ENCODE peak calls at places on chromosomes 6 and 20, in ten cellular contexts. One of them, this sample, is unnamed.

GRCh38 chr20:41082306-41082705 is 53.7 kb downstream of the TOP1 start:
- DNase-seq in heart left ventricle: no peak
- DNase-seq in aorta: no peak
- DNase-seq in esophagus muscularis mucosa: no peak
- DNase-seq in small intestine: no peak
- DNase-seq in body of pancreas: no peak
- DNase-seq in lower lobe of right lung: no peak
- DNase-seq in heart right ventricle: no peak
- DNase-seq in GM23338: no peak
- DNase-seq in colonic mucosa: no peak
- DNase-seq in this sample: no peak

GRCh38 chr6:53651149-53651763 is 14.3 kb downstream of the KLHL31 start:
- DNase-seq in body of pancreas: peak; percentile 83
- DNase-seq in GM23338: peak; percentile 84
- DNase-seq in esophagus muscularis mucosa: no peak
- DNase-seq in aorta: peak; percentile 69
- DNase-seq in heart left ventricle: peak; percentile 46
- DNase-seq in heart right ventricle: peak; percentile 59
- DNase-seq in small intestine: peak; percentile 87
- DNase-seq in lower lobe of right lung: peak; percentile 50
- DNase-seq in colonic mucosa: peak; percentile 83
- DNase-seq in this sample: peak; percentile 57

GRCh38 chr6:104705095-104705707 is 154.5 kb downstream of the HACE1 start:
- DNase-seq in body of pancreas: peak; percentile 8
- DNase-seq in colonic mucosa: no peak
- DNase-seq in GM23338: no peak
- DNase-seq in esophagus muscularis mucosa: no peak
- DNase-seq in small intestine: peak; percentile 27
- DNase-seq in lower lobe of right lung: no peak
- DNase-seq in heart right ventricle: peak; percentile 15
- DNase-seq in heart left ventricle: peak; percentile 31
- DNase-seq in aorta: no peak
- DNase-seq in this sample: no peak

GRCh38 chr6:45421700-45422540 is 44.2 kb upstream of the SUPT3H start:
- DNase-seq in lower lobe of right lung: peak; percentile 68
- DNase-seq in colonic mucosa: peak; percentile 46
- DNase-seq in body of pancreas: peak; percentile 46
- DNase-seq in heart left ventricle: peak; percentile 68
- DNase-seq in GM23338: peak; percentile 57
- DNase-seq in heart right ventricle: peak; percentile 46
- DNase-seq in small intestine: peak; percentile 15
- DNase-seq in esophagus muscularis mucosa: no peak
- DNase-seq in aorta: peak; percentile 78
- DNase-seq in this sample: peak; percentile 44

GRCh38 chr6:6861346-6861745 is 246.4 kb upstream of the RREB1 start:
- DNase-seq in GM23338: no peak
- DNase-seq in colonic mucosa: peak; percentile 50
- DNase-seq in aorta: no peak
- DNase-seq in lower lobe of right lung: no peak
- DNase-seq in body of pancreas: no peak
- DNase-seq in small intestine: peak; percentile 93
- DNase-seq in esophagus muscularis mucosa: no peak
- DNase-seq in heart left ventricle: no peak
- DNase-seq in heart right ventricle: no peak
- DNase-seq in this sample: no peak

GRCh38 chr20:21835042-21835441 is 129.6 kb downstream of the PAX1 start:
- DNase-seq in body of pancreas: no peak
- DNase-seq in aorta: no peak
- DNase-seq in heart left ventricle: no peak
- DNase-seq in heart right ventricle: no peak
- DNase-seq in lower lobe of right lung: no peak
- DNase-seq in colonic mucosa: no peak
- DNase-seq in small intestine: no peak
- DNase-seq in esophagus muscularis mucosa: no peak
- DNase-seq in GM23338: no peak
- DNase-seq in this sample: no peak

GRCh38 chr6:40472354-40472753 is 114.8 kb downstream of the LRFN2 start:
- DNase-seq in aorta: no peak
- DNase-seq in lower lobe of right lung: no peak
- DNase-seq in body of pancreas: no peak
- DNase-seq in small intestine: no peak
- DNase-seq in colonic mucosa: no peak
- DNase-seq in heart right ventricle: no peak
- DNase-seq in heart left ventricle: no peak
- DNase-seq in esophagus muscularis mucosa: no peak
- DNase-seq in GM23338: no peak
- DNase-seq in this sample: no peak

GRCh38 chr20:40771848-40772247 is 82.8 kb upstream of the MAFB start:
- DNase-seq in colonic mucosa: no peak
- DNase-seq in lower lobe of right lung: no peak
- DNase-seq in heart left ventricle: no peak
- DNase-seq in GM23338: no peak
- DNase-seq in heart right ventricle: no peak
- DNase-seq in aorta: no peak
- DNase-seq in small intestine: no peak
- DNase-seq in esophagus muscularis mucosa: no peak
- DNase-seq in body of pancreas: no peak
- DNase-seq in this sample: no peak

GRCh38 chr20:695165-695866 is 19.7 kb upstream of the SCRT2 start:
- DNase-seq in GM23338: no peak
- DNase-seq in lower lobe of right lung: no peak
- DNase-seq in colonic mucosa: no peak
- DNase-seq in esophagus muscularis mucosa: no peak
- DNase-seq in heart left ventricle: no peak
- DNase-seq in small intestine: no peak
- DNase-seq in body of pancreas: no peak
- DNase-seq in heart right ventricle: no peak
- DNase-seq in aorta: no peak
- DNase-seq in this sample: no peak

GRCh38 chr20:692044-692443 is 16.4 kb upstream of the SCRT2 start:
- DNase-seq in lower lobe of right lung: no peak
- DNase-seq in body of pancreas: no peak
- DNase-seq in GM23338: no peak
- DNase-seq in heart left ventricle: no peak
- DNase-seq in heart right ventricle: no peak
- DNase-seq in esophagus muscularis mucosa: no peak
- DNase-seq in small intestine: no peak
- DNase-seq in colonic mucosa: no peak
- DNase-seq in aorta: no peak
- DNase-seq in this sample: no peak

GRCh38 chr20:697826-698225 is 22.2 kb upstream of the SCRT2 start:
- DNase-seq in aorta: no peak
- DNase-seq in lower lobe of right lung: no peak
- DNase-seq in esophagus muscularis mucosa: no peak
- DNase-seq in GM23338: no peak
- DNase-seq in small intestine: no peak
- DNase-seq in body of pancreas: no peak
- DNase-seq in heart left ventricle: no peak
- DNase-seq in colonic mucosa: no peak
- DNase-seq in heart right ventricle: no peak
- DNase-seq in this sample: no peak

GRCh38 chr20:689947-690346 is 14.3 kb upstream of the SCRT2 start:
- DNase-seq in lower lobe of right lung: no peak
- DNase-seq in heart right ventricle: no peak
- DNase-seq in GM23338: no peak
- DNase-seq in esophagus muscularis mucosa: no peak
- DNase-seq in colonic mucosa: no peak
- DNase-seq in heart left ventricle: no peak
- DNase-seq in aorta: no peak
- DNase-seq in body of pancreas: no peak
- DNase-seq in small intestine: no peak
- DNase-seq in this sample: no peak

GRCh38 chr20:694496-694895 is 18.9 kb upstream of the SCRT2 start:
- DNase-seq in esophagus muscularis mucosa: no peak
- DNase-seq in body of pancreas: no peak
- DNase-seq in colonic mucosa: no peak
- DNase-seq in aorta: no peak
- DNase-seq in GM23338: no peak
- DNase-seq in small intestine: no peak
- DNase-seq in lower lobe of right lung: no peak
- DNase-seq in heart left ventricle: no peak
- DNase-seq in heart right ventricle: no peak
- DNase-seq in this sample: no peak
- H3K27me3 ChIP-seq in esophagus muscularis mucosa: no peaks in the 10 kb centered on the region
- H3K27me3 ChIP-seq in body of pancreas: no peaks in the 10 kb centered on the region
- H3K27me3 ChIP-seq in colonic mucosa: no peaks in the 10 kb centered on the region
- H3K27me3 ChIP-seq in aorta: no peaks in the 10 kb centered on the region
- H3K27me3 ChIP-seq in GM23338: no peaks in the 10 kb centered on the region
- H3K27me3 ChIP-seq in small intestine: peaks cover 2% of the 10 kb centered on the region
- H3K27me3 ChIP-seq in lower lobe of right lung: peaks cover 16% of the 10 kb centered on the region
- H3K27me3 ChIP-seq in heart left ventricle: no peaks in the 10 kb centered on the region
- H3K27me3 ChIP-seq in heart right ventricle: peaks cover 4% of the 10 kb centered on the region
- H3K27me3 ChIP-seq in this sample: peaks cover 3% of the 10 kb centered on the region

DNA sequence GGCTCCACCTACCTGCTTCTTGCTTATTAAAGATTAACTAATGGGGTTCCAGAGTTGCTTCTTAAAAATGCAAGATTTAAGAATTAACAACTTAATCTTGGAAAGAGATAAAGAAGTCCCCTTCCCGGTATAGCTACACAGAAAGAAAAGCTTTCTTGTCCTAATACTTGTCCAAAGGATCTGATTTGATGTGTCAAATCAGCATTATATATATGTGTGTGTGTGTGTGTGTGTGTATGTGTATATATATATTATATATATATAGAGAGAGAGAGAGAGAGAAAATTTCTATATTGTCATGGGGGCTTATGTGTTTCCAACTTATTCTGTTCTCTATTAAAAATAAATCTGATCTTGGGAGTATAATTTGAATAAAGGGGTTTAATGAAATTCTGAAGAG is 4.6 kb upstream of the HMGN4 start:
- DNase-seq in lower lobe of right lung: no peak
- DNase-seq in heart right ventricle: no peak
- DNase-seq in body of pancreas: no peak
- DNase-seq in colonic mucosa: no peak
- DNase-seq in small intestine: no peak
- DNase-seq in esophagus muscularis mucosa: no peak
- DNase-seq in heart left ventricle: no peak
- DNase-seq in GM23338: no peak
- DNase-seq in aorta: no peak
- DNase-seq in this sample: no peak
- H3K27ac ChIP-seq in lower lobe of right lung: peak overlapping the region; percentile 67
- H3K27ac ChIP-seq in heart right ventricle: peak overlapping the region; percentile 71
- H3K27ac ChIP-seq in body of pancreas: peak overlapping the region; percentile 69
- H3K27ac ChIP-seq in colonic mucosa: peak overlapping the region; percentile 53
- H3K27ac ChIP-seq in small intestine: peak overlapping the region; percentile 54
- H3K27ac ChIP-seq in esophagus muscularis mucosa: peak overlapping the region; percentile 85
- H3K27ac ChIP-seq in heart left ventricle: peak overlapping the region; percentile 78
- H3K27ac ChIP-seq in GM23338: peak overlapping the region; percentile 73
- H3K27ac ChIP-seq in aorta: peak overlapping the region; percentile 3
- H3K27ac ChIP-seq in this sample: peak overlapping the region; percentile 75

GRCh38 chr6:152378154-152378553 is 259.0 kb downstream of the SYNE1 start:
- DNase-seq in small intestine: no peak
- DNase-seq in body of pancreas: no peak
- DNase-seq in lower lobe of right lung: no peak
- DNase-seq in heart left ventricle: no peak
- DNase-seq in esophagus muscularis mucosa: no peak
- DNase-seq in heart right ventricle: no peak
- DNase-seq in GM23338: no peak
- DNase-seq in aorta: no peak
- DNase-seq in colonic mucosa: no peak
- DNase-seq in this sample: no peak
- H3K4me3 ChIP-seq in small intestine: no peak overlapping the region
- H3K4me3 ChIP-seq in body of pancreas: no peak overlapping the region
- H3K4me3 ChIP-seq in lower lobe of right lung: peak overlapping the region; percentile 59
- H3K4me3 ChIP-seq in heart left ventricle: peak overlapping the region; percentile 74
- H3K4me3 ChIP-seq in esophagus muscularis mucosa: peak overlapping the region; percentile 66
- H3K4me3 ChIP-seq in heart right ventricle: peak overlapping the region; percentile 60
- H3K4me3 ChIP-seq in GM23338: no peak overlapping the region
- H3K4me3 ChIP-seq in aorta: peak overlapping the region; percentile 70
- H3K4me3 ChIP-seq in colonic mucosa: no peak overlapping the region
- H3K4me3 ChIP-seq in this sample: no peak overlapping the region

GRCh38 chr6:168268755-168269154 is 50.8 kb downstream of the DACT2 start:
- DNase-seq in aorta: no peak
- DNase-seq in GM23338: no peak
- DNase-seq in small intestine: no peak
- DNase-seq in heart right ventricle: no peak
- DNase-seq in lower lobe of right lung: no peak
- DNase-seq in body of pancreas: no peak
- DNase-seq in colonic mucosa: no peak
- DNase-seq in esophagus muscularis mucosa: no peak
- DNase-seq in heart left ventricle: no peak
- DNase-seq in this sample: no peak

GRCh38 chr6:168265827-168266815 is 53.5 kb downstream of the DACT2 start:
- DNase-seq in body of pancreas: no peak
- DNase-seq in lower lobe of right lung: no peak
- DNase-seq in small intestine: no peak
- DNase-seq in GM23338: no peak
- DNase-seq in aorta: no peak
- DNase-seq in colonic mucosa: no peak
- DNase-seq in heart right ventricle: no peak
- DNase-seq in heart left ventricle: no peak
- DNase-seq in esophagus muscularis mucosa: no peak
- DNase-seq in this sample: no peak

GRCh38 chr6:168270274-168271174 is 49.1 kb downstream of the DACT2 start:
- DNase-seq in body of pancreas: no peak
- DNase-seq in aorta: no peak
- DNase-seq in small intestine: no peak
- DNase-seq in esophagus muscularis mucosa: no peak
- DNase-seq in heart right ventricle: no peak
- DNase-seq in colonic mucosa: no peak
- DNase-seq in heart left ventricle: no peak
- DNase-seq in lower lobe of right lung: no peak
- DNase-seq in GM23338: no peak
- DNase-seq in this sample: no peak

GRCh38 chr6:168272379-168273011 is 47.1 kb downstream of the DACT2 start:
- DNase-seq in heart left ventricle: no peak
- DNase-seq in GM23338: peak; percentile 49
- DNase-seq in lower lobe of right lung: no peak
- DNase-seq in aorta: no peak
- DNase-seq in colonic mucosa: no peak
- DNase-seq in body of pancreas: no peak
- DNase-seq in esophagus muscularis mucosa: no peak
- DNase-seq in heart right ventricle: no peak
- DNase-seq in small intestine: peak; percentile 31
- DNase-seq in this sample: no peak

DNA sequence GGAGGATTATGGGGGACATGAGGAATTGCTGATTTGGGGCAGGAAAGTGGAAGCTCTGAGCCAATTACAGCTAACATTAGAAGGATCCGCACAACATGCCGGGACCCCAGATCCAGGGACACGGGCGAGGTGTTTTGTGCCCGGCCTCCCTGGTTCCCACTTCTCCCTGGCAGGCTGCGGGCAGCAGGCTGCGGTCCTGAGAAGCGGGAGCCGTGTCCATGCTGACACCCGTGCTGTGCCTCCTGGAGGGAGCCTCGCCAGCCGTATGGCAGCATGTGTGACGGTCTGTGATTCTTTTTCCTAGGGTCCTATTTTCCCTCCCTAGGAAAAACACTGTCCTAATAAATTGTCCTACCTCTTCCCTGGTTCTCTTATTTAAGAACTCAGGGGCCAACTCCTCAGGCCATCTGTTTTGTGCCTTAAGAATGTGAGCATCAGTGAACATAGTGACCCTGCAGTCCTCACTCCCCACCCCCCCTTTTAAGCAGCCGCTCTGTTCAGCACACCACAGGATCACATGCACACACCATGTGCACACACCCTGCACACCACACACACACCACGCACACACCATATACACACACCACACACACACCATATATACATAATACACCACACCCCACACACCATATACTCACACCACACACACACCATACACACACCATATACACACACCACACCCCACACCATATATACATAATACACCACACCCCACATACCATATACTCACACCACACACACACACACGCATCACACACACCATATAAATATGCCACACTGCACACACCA is 49.9 kb downstream of the DACT2 start:
- DNase-seq in GM23338: no peak
- DNase-seq in body of pancreas: no peak
- DNase-seq in colonic mucosa: no peak
- DNase-seq in aorta: no peak
- DNase-seq in heart left ventricle: no peak
- DNase-seq in lower lobe of right lung: no peak
- DNase-seq in small intestine: no peak
- DNase-seq in heart right ventricle: no peak
- DNase-seq in esophagus muscularis mucosa: no peak
- DNase-seq in this sample: no peak
- H3K27me3 ChIP-seq in GM23338: no peaks in the 10 kb centered on the region
- H3K27me3 ChIP-seq in body of pancreas: no peaks in the 10 kb centered on the region
- H3K27me3 ChIP-seq in colonic mucosa: no peaks in the 10 kb centered on the region
- H3K27me3 ChIP-seq in aorta: no peaks in the 10 kb centered on the region
- H3K27me3 ChIP-seq in heart left ventricle: peaks cover 12% of the 10 kb centered on the region
- H3K27me3 ChIP-seq in lower lobe of right lung: no peaks in the 10 kb centered on the region
- H3K27me3 ChIP-seq in small intestine: no peaks in the 10 kb centered on the region
- H3K27me3 ChIP-seq in heart right ventricle: peaks cover 38% of the 10 kb centered on the region
- H3K27me3 ChIP-seq in esophagus muscularis mucosa: no peaks in the 10 kb centered on the region
- H3K27me3 ChIP-seq in this sample: no peaks in the 10 kb centered on the region